ENCODE peak calls at places on chromosomes 4 and X, in eight cellular contexts. G is fibroblast of villous mesenchyme; D is NCI-H460; O is iPS-NIHi11; M is PC-3; L is activated CD4-positive, alpha-beta T cell treated with anti-CD3 and anti-CD28 coated beads for 48 hours; K is activated naive CD4-positive, alpha-beta T cell treated with anti-CD3 and anti-CD28 coated beads, Interleukin-2, amount 50 U/mL, for 72 hours; N is EH. A is an unnamed sample.

GRCh38 chr4:130210871-130211270 is 1114.9 kb downstream of the C4orf33 start:
- DNase-seq in G (peak; percentile 31), D (peak; percentile 52), O (no peak), M (peak; percentile 47), L (no peak), K (no peak), N (peak; percentile 36), A (no peak)

GRCh38 chr4:137387924-137388323 is 144.4 kb downstream of the PCDH18 start:
- DNase-seq in G (peak; percentile 56), D (no peak), O (no peak), M (no peak), L (no peak), K (no peak), N (peak; percentile 84), A (no peak)

GRCh38 chrX:78375894-78376293 is 48.5 kb upstream of the CYSLTR1 start:
- DNase-seq in G (peak; percentile 34), D (no peak), O (no peak), M (peak; percentile 92), L (no peak), K (no peak), N (peak; percentile 52), A (no peak)

GRCh38 chrX:133523094-133523493 is 107.8 kb upstream of the GPC4 start:
- DNase-seq in G (no peak), D (no peak), O (no peak), M (peak; percentile 41), L (no peak), K (no peak), N (no peak), A (no peak)

GRCh38 chrX:22134681-22135080 is 102.6 kb downstream of the PHEX start:
- DNase-seq in G (peak; percentile 63), D (peak; percentile 52), O (no peak), M (peak; percentile 89), L (no peak), K (no peak), N (peak; percentile 77), A (no peak)

GRCh38 chr4:6986067-6986780 is 56.9 kb upstream of the TADA2B start:
- DNase-seq in G (peak; percentile 54), D (no peak), O (no peak), M (peak; percentile 25), L (peak; percentile 12), K (no peak), N (peak; percentile 91), A (no peak)

GRCh38 chrX:103398321-103398937 is 22.1 kb downstream of the BEX3 start:
- DNase-seq in G (peak; percentile 79), D (peak; percentile 76), O (no peak), M (peak; percentile 74), L (no peak), K (no peak), N (peak; percentile 86), A (no peak)

GRCh38 chr4:152577708-152578421 is 42.0 kb upstream of the FBXW7 start:
- DNase-seq in G (peak; percentile 37), D (no peak), O (no peak), M (no peak), L (no peak), K (no peak), N (peak; percentile 20), A (no peak)

GRCh38 chr4:170025523-170026252 is 507 bp downstream of the MFAP3L start:
- DNase-seq in G (no peak), D (no peak), O (no peak), M (no peak), L (peak; percentile 18), K (no peak), N (no peak), A (peak; percentile 18)

GRCh38 chrX:132480581-132481203 is 8.1 kb downstream of the MBNL3 start:
- DNase-seq in G (peak; percentile 92), D (no peak), O (no peak), M (peak; percentile 60), L (peak; percentile 38), K (peak; percentile 52), N (peak; percentile 67), A (peak; percentile 32)

A was measured in stimulated activated naive CD8-positive, alpha-beta T cell treated with anti-CD3 and anti-CD28 coated beads, Interleukin-15, Interleukin-2, amounts not matched to agents 100 U/mL and 50 U/mL, for 24 hours.